ENCODE peak calls at places on chromosomes 4 and X, in eight cellular contexts. M is endodermal cell, F is psoas muscle, D is lower lobe of right lung, Q is sigmoid colon, Z is NT2/D1, J is right lobe of liver, H is tibial artery. X is an unnamed sample.

GRCh38 chr4:146063143-146063542 is 112.4 kb upstream of the LSM6 start:
- DNase-seq in M (no peak), F (no peak), D (no peak), Q (no peak), Z (no peak), J (no peak), H (no peak), X (no peak)

GRCh38 chr4:128334256-128334655 is 46.6 kb upstream of the PGRMC2 start:
- DNase-seq in M (no peak), F (no peak), D (no peak), Q (no peak), Z (no peak), J (no peak), H (no peak), X (no peak)

GRCh38 chr4:67542076-67542475 is 3.2 kb downstream of the CENPC start:
- DNase-seq in M (no peak), F (no peak), D (no peak), Q (no peak), Z (no peak), J (no peak), H (no peak), X (no peak)

GRCh38 chr4:183192566-183192965 is 93.5 kb downstream of the WWC2 start:
- DNase-seq in M (no peak), F (no peak), D (no peak), Q (no peak), Z (no peak), J (no peak), H (no peak), X (no peak)

GRCh38 chr4:86896596-86896995 is 4.4 kb upstream of the C4orf36 start:
- DNase-seq in M (no peak), F (no peak), D (no peak), Q (no peak), Z (no peak), J (no peak), H (no peak), X (no peak)

GRCh38 chrX:123797543-123798447 is 62.1 kb upstream of the XIAP start:
- DNase-seq in M (peak; percentile 18), F (no peak), D (no peak), Q (no peak), Z (no peak), J (no peak), H (no peak), X (no peak)

GRCh38 chrX:151912780-151913179 is at the start of gene MAGEA4:
- DNase-seq in M (no peak), F (no peak), D (no peak), Q (no peak), Z (no peak), J (no peak), H (no peak), X (no peak)

GRCh38 chr4:53014881-53015280 is 152.8 kb downstream of the RASL11B start:
- DNase-seq in M (no peak), F (no peak), D (no peak), Q (no peak), Z (no peak), J (no peak), H (no peak), X (no peak)

GRCh38 chrX:12197030-12197429 is 58.8 kb downstream of the FRMPD4 start:
- DNase-seq in M (no peak), F (no peak), D (no peak), Q (no peak), Z (no peak), J (no peak), H (no peak), X (no peak)

GRCh38 chr4:115424852-115425251 is 311.4 kb upstream of the NDST4 start:
- DNase-seq in M (no peak), F (no peak), D (no peak), Q (no peak), Z (no peak), J (no peak), H (no peak), X (no peak)

GRCh38 chr4:54363037-54363436 is 133.9 kb downstream of the PDGFRA start:
- DNase-seq in M (peak; percentile 58), F (no peak), D (no peak), Q (no peak), Z (no peak), J (no peak), H (no peak), X (no peak)

GRCh38 chr4:120314969-120315368 is 248.3 kb upstream of the MAD2L1 start:
- DNase-seq in M (no peak), F (no peak), D (no peak), Q (no peak), Z (no peak), J (no peak), H (no peak), X (no peak)

GRCh38 chr4:41509411-41510008 is 28.4 kb upstream of the LIMCH1 start:
- DNase-seq in M (no peak), F (no peak), D (no peak), Q (no peak), Z (no peak), J (no peak), H (peak; percentile 71), X (no peak)

GRCh38 chr4:21664355-21664754 is 284.2 kb downstream of the KCNIP4 start:
- DNase-seq in M (no peak), F (no peak), D (no peak), Q (no peak), Z (no peak), J (no peak), H (no peak), X (no peak)

GRCh38 chrX:45353462-45353861 is 152.8 kb upstream of the DIPK2B start:
- DNase-seq in M (no peak), F (no peak), D (no peak), Q (no peak), Z (no peak), J (no peak), H (no peak), X (no peak)

DNA sequence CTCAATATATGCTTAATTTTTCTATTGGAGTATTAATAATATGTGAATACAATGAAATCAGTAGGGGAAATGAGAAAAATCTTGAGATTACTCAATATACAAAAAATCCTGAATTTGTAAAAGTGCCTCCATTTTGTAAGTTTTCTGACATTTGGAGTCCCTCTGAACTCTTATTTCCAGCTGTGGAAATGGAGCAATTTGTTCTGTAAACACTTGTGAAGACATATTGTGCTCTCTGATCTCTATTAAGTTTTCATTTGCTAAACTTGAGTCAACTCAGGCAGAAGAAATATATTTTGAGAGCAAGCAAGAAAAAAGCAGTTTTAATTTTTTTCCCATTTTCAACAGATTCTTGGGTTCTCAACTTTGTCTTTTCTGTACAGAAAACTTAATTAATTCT is 51.4 kb upstream of the PCDH18 start:
- DNase-seq in M (no peak), F (no peak), D (no peak), Q (no peak), Z (no peak), J (no peak), H (no peak), X (no peak)
- H3K4me3 ChIP-seq in M (no peak overlapping the region), F (no peak overlapping the region), D (no peak overlapping the region), Q (no peak overlapping the region), Z (no peak overlapping the region), J (no peak overlapping the region), H (no peak overlapping the region), X (no peak overlapping the region)

GRCh38 chr4:8442596-8443358 is 2.2 kb downstream of the TRMT44 start:
- DNase-seq in M (no peak), F (no peak), D (no peak), Q (no peak), Z (no peak), J (no peak), H (no peak), X (no peak)
- H3K4me3 ChIP-seq in M (peak overlapping the region; percentile 92), F (peak overlapping the region; percentile 87), D (peak overlapping the region; percentile 100), Q (no peak overlapping the region), Z (no peak overlapping the region), J (no peak overlapping the region), H (no peak overlapping the region), X (no peak overlapping the region)

DNA sequence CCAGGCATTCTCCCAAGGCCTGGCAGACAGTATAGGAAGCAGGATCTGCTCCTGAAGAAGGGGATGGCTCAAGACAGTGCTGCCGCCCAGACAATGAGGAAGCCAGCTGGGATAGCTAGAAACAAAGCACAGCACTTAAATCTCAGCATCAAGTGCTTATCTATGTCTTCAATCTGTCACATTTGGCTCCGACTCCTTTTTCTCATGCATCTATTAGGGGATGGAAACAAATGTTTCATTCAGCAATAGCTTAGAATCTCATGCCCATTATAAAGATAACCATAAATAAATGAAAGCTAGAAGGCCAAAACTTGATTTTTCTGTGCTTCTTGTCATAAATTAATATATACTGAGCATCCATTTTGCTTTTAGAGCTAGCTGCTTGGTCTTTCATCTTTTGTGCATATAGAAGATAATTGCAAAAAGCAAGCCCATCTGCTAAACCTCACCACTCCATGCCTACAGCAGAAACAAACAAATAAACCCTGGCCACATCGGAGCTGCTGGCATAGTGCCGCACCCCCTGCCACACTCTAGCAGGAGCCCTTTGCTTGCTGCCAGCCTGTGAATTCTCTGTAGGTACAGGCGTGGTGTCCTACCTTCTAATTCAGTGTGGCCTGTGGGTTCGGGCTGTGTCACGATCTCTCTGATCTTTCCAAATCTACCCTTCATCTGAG is 75.9 kb downstream of the AASDH start:
- DNase-seq in M (no peak), F (no peak), D (no peak), Q (no peak), Z (no peak), J (no peak), H (no peak), X (no peak)
- H3K4me3 ChIP-seq in M (no peak overlapping the region), F (no peak overlapping the region), D (no peak overlapping the region), Q (no peak overlapping the region), Z (no peak overlapping the region), J (no peak overlapping the region), H (no peak overlapping the region), X (no peak overlapping the region)

GRCh38 chrX:149831473-149831872 is 49.5 kb upstream of the MAGEA8 start:
- DNase-seq in M (peak; percentile 53), F (no peak), D (no peak), Q (no peak), Z (no peak), J (no peak), H (no peak), X (no peak)

GRCh38 chrX:149827254-149827653 is 45.5 kb downstream of the MAGEA9 start:
- DNase-seq in M (no peak), F (no peak), D (no peak), Q (no peak), Z (no peak), J (no peak), H (no peak), X (no peak)

GRCh38 chrX:149825424-149825823 is 43.7 kb downstream of the MAGEA9 start:
- DNase-seq in M (peak; percentile 79), F (no peak), D (no peak), Q (no peak), Z (no peak), J (no peak), H (no peak), X (no peak)

GRCh38 chrX:149829751-149830191 is 48.0 kb downstream of the MAGEA9 start:
- DNase-seq in M (peak; percentile 69), F (no peak), D (no peak), Q (no peak), Z (no peak), J (no peak), H (no peak), X (no peak)

DNA sequence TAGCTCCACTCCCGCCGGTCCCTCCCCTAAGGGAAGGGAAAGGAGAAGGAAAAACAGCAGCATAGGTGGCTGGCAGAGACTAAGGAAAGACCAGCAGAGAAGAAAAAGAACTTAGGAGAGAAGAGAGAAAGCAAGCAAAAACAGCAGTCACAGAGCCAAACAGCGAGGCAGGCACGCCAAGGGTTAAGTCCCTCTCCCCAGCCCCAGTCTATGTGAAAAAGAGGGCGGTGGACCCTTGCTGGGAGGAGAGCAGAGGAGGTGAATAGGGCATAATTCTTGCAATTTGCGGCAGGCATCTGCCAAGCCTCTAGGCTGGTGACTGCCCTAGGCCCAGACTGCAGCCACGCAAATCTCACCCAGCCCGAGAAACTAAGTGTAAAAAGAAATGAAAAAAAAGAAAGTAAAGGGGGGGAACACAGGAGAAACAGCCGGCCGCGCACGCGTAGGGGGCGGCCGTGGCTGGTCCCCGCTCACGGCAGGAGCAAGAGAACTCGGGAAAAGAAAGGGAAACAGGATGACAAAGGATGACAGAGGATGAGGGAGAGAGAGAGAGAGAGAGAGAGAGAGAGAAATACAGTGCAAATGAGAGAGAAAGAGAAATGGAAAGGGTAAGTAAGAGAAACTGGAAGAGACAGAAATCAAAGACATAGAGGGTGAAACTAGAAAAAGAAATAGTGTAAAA is 48.6 kb downstream of the MAGEA9 start:
- DNase-seq in M (peak; percentile 88), F (no peak), D (no peak), Q (no peak), Z (peak; percentile 40), J (no peak), H (no peak), X (no peak)
- H3K4me3 ChIP-seq in M (peak overlapping the region; percentile 74), F (peak overlapping the region; percentile 7), D (no peak overlapping the region), Q (peak overlapping the region; percentile 31), Z (no peak overlapping the region), J (no peak overlapping the region), H (peak overlapping the region; percentile 41), X (no peak overlapping the region)

X was measured in SK-N-MC.